ENCODE peak calls at places on chromosomes 2 and 18, in nine cellular contexts. One of them, this sample, is unnamed.

GRCh38 chr2:208315081-208315788 is 49.2 kb downstream of the PIKFYVE start:
- DNase-seq in effector CD4-positive, alpha-beta T cell: no peak
- DNase-seq in dorsolateral prefrontal cortex: no peak
- DNase-seq in EL: peak
- DNase-seq in stimulated activated naive CD4-positive, alpha-beta T cell treated with Interleukin-2 at 50 U/mL for 16 hours: no peak
- DNase-seq in activated CD4-positive, CD25-positive, alpha-beta regulatory T cell: no peak
- DNase-seq in fibroblast of lung: peak
- DNase-seq in frontal cortex: no peak
- DNase-seq in HFFc6: peak
- DNase-seq in this sample: no peak

GRCh38 chr18:50194623-50195532 is at the start of gene MYO5B:
- DNase-seq in effector CD4-positive, alpha-beta T cell: peak
- DNase-seq in dorsolateral prefrontal cortex: no peak
- DNase-seq in EL: no peak
- DNase-seq in stimulated activated naive CD4-positive, alpha-beta T cell treated with Interleukin-2 at 50 U/mL for 16 hours: peak
- DNase-seq in activated CD4-positive, CD25-positive, alpha-beta regulatory T cell: peak
- DNase-seq in fibroblast of lung: no peak
- DNase-seq in frontal cortex: peak
- DNase-seq in HFFc6: no peak
- DNase-seq in this sample: peak

GRCh38 chr2:64837925-64838641 is 151.1 kb upstream of the SLC1A4 start:
- DNase-seq in effector CD4-positive, alpha-beta T cell: no peak
- DNase-seq in dorsolateral prefrontal cortex: no peak
- DNase-seq in EL: peak
- DNase-seq in stimulated activated naive CD4-positive, alpha-beta T cell treated with Interleukin-2 at 50 U/mL for 16 hours: no peak
- DNase-seq in activated CD4-positive, CD25-positive, alpha-beta regulatory T cell: no peak
- DNase-seq in fibroblast of lung: no peak
- DNase-seq in frontal cortex: no peak
- DNase-seq in HFFc6: no peak
- DNase-seq in this sample: no peak

GRCh38 chr2:220684099-220684498 is 888.0 kb downstream of the EPHA4 start:
- DNase-seq in effector CD4-positive, alpha-beta T cell: no peak
- DNase-seq in dorsolateral prefrontal cortex: no peak
- DNase-seq in EL: no peak
- DNase-seq in stimulated activated naive CD4-positive, alpha-beta T cell treated with Interleukin-2 at 50 U/mL for 16 hours: no peak
- DNase-seq in activated CD4-positive, CD25-positive, alpha-beta regulatory T cell: no peak
- DNase-seq in fibroblast of lung: no peak
- DNase-seq in frontal cortex: no peak
- DNase-seq in HFFc6: no peak
- DNase-seq in this sample: no peak

GRCh38 chr2:71596011-71596410 is 142.7 kb downstream of the DYSF start:
- DNase-seq in effector CD4-positive, alpha-beta T cell: no peak
- DNase-seq in dorsolateral prefrontal cortex: peak
- DNase-seq in EL: no peak
- DNase-seq in stimulated activated naive CD4-positive, alpha-beta T cell treated with Interleukin-2 at 50 U/mL for 16 hours: no peak
- DNase-seq in activated CD4-positive, CD25-positive, alpha-beta regulatory T cell: no peak
- DNase-seq in fibroblast of lung: no peak
- DNase-seq in frontal cortex: peak
- DNase-seq in HFFc6: no peak
- DNase-seq in this sample: no peak

GRCh38 chr2:62467100-62467474 is 38.9 kb downstream of the TMEM17 start:
- DNase-seq in effector CD4-positive, alpha-beta T cell: no peak
- DNase-seq in dorsolateral prefrontal cortex: no peak
- DNase-seq in EL: no peak
- DNase-seq in stimulated activated naive CD4-positive, alpha-beta T cell treated with Interleukin-2 at 50 U/mL for 16 hours: no peak
- DNase-seq in activated CD4-positive, CD25-positive, alpha-beta regulatory T cell: no peak
- DNase-seq in fibroblast of lung: no peak
- DNase-seq in frontal cortex: no peak
- DNase-seq in HFFc6: no peak
- DNase-seq in this sample: no peak

GRCh38 chr2:68943581-68944568 is 8.8 kb downstream of the GKN2 start:
- DNase-seq in effector CD4-positive, alpha-beta T cell: peak
- DNase-seq in dorsolateral prefrontal cortex: no peak
- DNase-seq in EL: peak
- DNase-seq in stimulated activated naive CD4-positive, alpha-beta T cell treated with Interleukin-2 at 50 U/mL for 16 hours: peak
- DNase-seq in activated CD4-positive, CD25-positive, alpha-beta regulatory T cell: peak
- DNase-seq in fibroblast of lung: peak
- DNase-seq in frontal cortex: peak
- DNase-seq in HFFc6: peak
- DNase-seq in this sample: peak

GRCh38 chr18:28176933-28177827 is at the start of gene CDH2:
- DNase-seq in effector CD4-positive, alpha-beta T cell: no peak
- DNase-seq in dorsolateral prefrontal cortex: peak
- DNase-seq in EL: peak
- DNase-seq in stimulated activated naive CD4-positive, alpha-beta T cell treated with Interleukin-2 at 50 U/mL for 16 hours: no peak
- DNase-seq in activated CD4-positive, CD25-positive, alpha-beta regulatory T cell: no peak
- DNase-seq in fibroblast of lung: peak
- DNase-seq in frontal cortex: peak
- DNase-seq in HFFc6: peak
- DNase-seq in this sample: peak

GRCh38 chr2:96415684-96416083 is 80.1 kb downstream of the NCAPH start:
- DNase-seq in effector CD4-positive, alpha-beta T cell: no peak
- DNase-seq in dorsolateral prefrontal cortex: no peak
- DNase-seq in EL: no peak
- DNase-seq in stimulated activated naive CD4-positive, alpha-beta T cell treated with Interleukin-2 at 50 U/mL for 16 hours: no peak
- DNase-seq in activated CD4-positive, CD25-positive, alpha-beta regulatory T cell: no peak
- DNase-seq in fibroblast of lung: no peak
- DNase-seq in frontal cortex: no peak
- DNase-seq in HFFc6: no peak
- DNase-seq in this sample: no peak